ENCODE peak calls at places on chromosomes 3 and 15, in seven cellular contexts. One of them, this sample, is unnamed.

GRCh38 chr3:114404590-114404989 is 110.8 kb downstream of the TIGIT start:
- DNase-seq in astrocyte: peak; percentile 36
- DNase-seq in esophagus muscularis mucosa: no peak
- DNase-seq in right lobe of liver: no peak
- DNase-seq in body of pancreas: no peak
- DNase-seq in thyroid gland: no peak
- DNase-seq in left ventricle myocardium inferior: no peak
- DNase-seq in this sample: no peak

GRCh38 chr3:10933470-10933957 is 59.0 kb upstream of the SLC6A1 start:
- DNase-seq in body of pancreas: no peak
- DNase-seq in esophagus muscularis mucosa: no peak
- DNase-seq in astrocyte: no peak
- DNase-seq in thyroid gland: no peak
- DNase-seq in right lobe of liver: peak; percentile 16
- DNase-seq in left ventricle myocardium inferior: no peak
- DNase-seq in this sample: peak; percentile 25

GRCh38 chr3:119205685-119206084 is 32.3 kb downstream of the UPK1B start:
- DNase-seq in body of pancreas: no peak
- DNase-seq in right lobe of liver: no peak
- DNase-seq in left ventricle myocardium inferior: no peak
- DNase-seq in astrocyte: no peak
- DNase-seq in esophagus muscularis mucosa: no peak
- DNase-seq in thyroid gland: no peak
- DNase-seq in this sample: no peak

GRCh38 chr15:81029416-81030367 is 29.0 kb downstream of the TLNRD1 start:
- DNase-seq in right lobe of liver: no peak
- DNase-seq in body of pancreas: no peak
- DNase-seq in astrocyte: peak; percentile 18
- DNase-seq in thyroid gland: no peak
- DNase-seq in left ventricle myocardium inferior: no peak
- DNase-seq in esophagus muscularis mucosa: no peak
- DNase-seq in this sample: no peak

GRCh38 chr3:197458906-197459470 is 96.8 kb downstream of the BDH1 start:
- DNase-seq in esophagus muscularis mucosa: no peak
- DNase-seq in right lobe of liver: no peak
- DNase-seq in left ventricle myocardium inferior: no peak
- DNase-seq in body of pancreas: no peak
- DNase-seq in astrocyte: no peak
- DNase-seq in thyroid gland: no peak
- DNase-seq in this sample: no peak

GRCh38 chr3:10467204-10467603 is 38.2 kb downstream of the ATP2B2 start:
- DNase-seq in right lobe of liver: no peak
- DNase-seq in esophagus muscularis mucosa: no peak
- DNase-seq in left ventricle myocardium inferior: no peak
- DNase-seq in thyroid gland: no peak
- DNase-seq in body of pancreas: no peak
- DNase-seq in astrocyte: no peak
- DNase-seq in this sample: no peak

GRCh38 chr3:122893754-122894668 is 99.1 kb downstream of the SLC49A4 start:
- DNase-seq in body of pancreas: no peak
- DNase-seq in astrocyte: no peak
- DNase-seq in right lobe of liver: no peak
- DNase-seq in left ventricle myocardium inferior: peak; percentile 36
- DNase-seq in thyroid gland: no peak
- DNase-seq in esophagus muscularis mucosa: no peak
- DNase-seq in this sample: no peak

GRCh38 chr3:62246094-62246493 is 127.3 kb downstream of the FEZF2 start:
- DNase-seq in astrocyte: no peak
- DNase-seq in body of pancreas: no peak
- DNase-seq in left ventricle myocardium inferior: no peak
- DNase-seq in right lobe of liver: no peak
- DNase-seq in thyroid gland: no peak
- DNase-seq in esophagus muscularis mucosa: no peak
- DNase-seq in this sample: no peak

GRCh38 chr15:74235962-74236361 is at the start of gene CCDC33:
- DNase-seq in astrocyte: no peak
- DNase-seq in esophagus muscularis mucosa: no peak
- DNase-seq in right lobe of liver: no peak
- DNase-seq in left ventricle myocardium inferior: no peak
- DNase-seq in thyroid gland: peak; percentile 96
- DNase-seq in body of pancreas: no peak
- DNase-seq in this sample: no peak

GRCh38 chr3:167684389-167684993 is 30.7 kb upstream of the WDR49 start:
- DNase-seq in right lobe of liver: no peak
- DNase-seq in thyroid gland: peak; percentile 11
- DNase-seq in left ventricle myocardium inferior: no peak
- DNase-seq in astrocyte: peak; percentile 23
- DNase-seq in body of pancreas: peak; percentile 52
- DNase-seq in esophagus muscularis mucosa: no peak
- DNase-seq in this sample: no peak

GRCh38 chr15:68682906-68683490 is 104.2 kb downstream of the CORO2B start:
- DNase-seq in esophagus muscularis mucosa: no peak
- DNase-seq in astrocyte: no peak
- DNase-seq in left ventricle myocardium inferior: no peak
- DNase-seq in body of pancreas: no peak
- DNase-seq in thyroid gland: no peak
- DNase-seq in right lobe of liver: no peak
- DNase-seq in this sample: peak; percentile 28

GRCh38 chr15:22952826-22953579 is 27.2 kb downstream of the CYFIP1 start:
- DNase-seq in right lobe of liver: no peak
- DNase-seq in astrocyte: no peak
- DNase-seq in left ventricle myocardium inferior: no peak
- DNase-seq in thyroid gland: no peak
- DNase-seq in body of pancreas: no peak
- DNase-seq in esophagus muscularis mucosa: no peak
- DNase-seq in this sample: peak; percentile 53

GRCh38 chr3:88807471-88808090 is 299.8 kb upstream of the EPHA3 start:
- DNase-seq in body of pancreas: no peak
- DNase-seq in astrocyte: peak; percentile 78
- DNase-seq in right lobe of liver: no peak
- DNase-seq in left ventricle myocardium inferior: no peak
- DNase-seq in thyroid gland: no peak
- DNase-seq in esophagus muscularis mucosa: no peak
- DNase-seq in this sample: no peak

GRCh38 chr15:33700695-33701303 is 267.5 kb upstream of the CHRM5 start:
- DNase-seq in thyroid gland: peak; percentile 75
- DNase-seq in left ventricle myocardium inferior: peak; percentile 45
- DNase-seq in right lobe of liver: peak; percentile 65
- DNase-seq in body of pancreas: peak; percentile 72
- DNase-seq in esophagus muscularis mucosa: no peak
- DNase-seq in astrocyte: peak; percentile 55
- DNase-seq in this sample: peak; percentile 63

GRCh38 chr15:58546635-58547627 is 115.1 kb downstream of the LIPC start:
- DNase-seq in esophagus muscularis mucosa: no peak
- DNase-seq in left ventricle myocardium inferior: peak; percentile 60
- DNase-seq in astrocyte: peak; percentile 98
- DNase-seq in body of pancreas: peak; percentile 50
- DNase-seq in thyroid gland: peak; percentile 72
- DNase-seq in right lobe of liver: peak; percentile 79
- DNase-seq in this sample: peak; percentile 77

GRCh38 chr3:73148653-73149052 is 87.2 kb downstream of the EBLN2 start:
- DNase-seq in thyroid gland: no peak
- DNase-seq in left ventricle myocardium inferior: no peak
- DNase-seq in astrocyte: no peak
- DNase-seq in body of pancreas: peak; percentile 46
- DNase-seq in right lobe of liver: no peak
- DNase-seq in esophagus muscularis mucosa: peak; percentile 37
- DNase-seq in this sample: no peak

GRCh38 chr3:187713504-187713903 is 11.1 kb upstream of the RTP2 start:
- DNase-seq in left ventricle myocardium inferior: no peak
- DNase-seq in esophagus muscularis mucosa: no peak
- DNase-seq in body of pancreas: no peak
- DNase-seq in astrocyte: peak; percentile 36
- DNase-seq in thyroid gland: no peak
- DNase-seq in right lobe of liver: no peak
- DNase-seq in this sample: no peak

GRCh38 chr15:45307230-45307924 is 55.3 kb downstream of the SLC28A2 start:
- DNase-seq in right lobe of liver: no peak
- DNase-seq in esophagus muscularis mucosa: no peak
- DNase-seq in thyroid gland: no peak
- DNase-seq in astrocyte: peak; percentile 65
- DNase-seq in left ventricle myocardium inferior: no peak
- DNase-seq in body of pancreas: no peak
- DNase-seq in this sample: no peak

GRCh38 chr3:141091416-141091815 is 40.3 kb downstream of the SPSB4 start:
- DNase-seq in astrocyte: no peak
- DNase-seq in body of pancreas: no peak
- DNase-seq in thyroid gland: no peak
- DNase-seq in right lobe of liver: no peak
- DNase-seq in esophagus muscularis mucosa: no peak
- DNase-seq in left ventricle myocardium inferior: no peak
- DNase-seq in this sample: peak; percentile 17

GRCh38 chr3:129577925-129578742 is 28.3 kb downstream of the PLXND1 start:
- DNase-seq in esophagus muscularis mucosa: no peak
- DNase-seq in thyroid gland: no peak
- DNase-seq in body of pancreas: no peak
- DNase-seq in left ventricle myocardium inferior: no peak
- DNase-seq in right lobe of liver: no peak
- DNase-seq in astrocyte: no peak
- DNase-seq in this sample: peak; percentile 84

GRCh38 chr15:68274184-68274848 is 3.2 kb upstream of the FEM1B start:
- DNase-seq in astrocyte: no peak
- DNase-seq in body of pancreas: no peak
- DNase-seq in esophagus muscularis mucosa: no peak
- DNase-seq in right lobe of liver: no peak
- DNase-seq in thyroid gland: no peak
- DNase-seq in left ventricle myocardium inferior: no peak
- DNase-seq in this sample: no peak

GRCh38 chr15:83207622-83208356 is at the start of gene HDGFL3:
- DNase-seq in body of pancreas: peak; percentile 51
- DNase-seq in thyroid gland: peak; percentile 69
- DNase-seq in astrocyte: peak; percentile 29
- DNase-seq in right lobe of liver: peak; percentile 55
- DNase-seq in esophagus muscularis mucosa: no peak
- DNase-seq in left ventricle myocardium inferior: peak; percentile 69
- DNase-seq in this sample: peak; percentile 88

GRCh38 chr3:56974242-56974945 is 86.1 kb upstream of the SPATA12 start:
- DNase-seq in right lobe of liver: no peak
- DNase-seq in body of pancreas: no peak
- DNase-seq in left ventricle myocardium inferior: no peak
- DNase-seq in astrocyte: peak; percentile 20
- DNase-seq in thyroid gland: no peak
- DNase-seq in esophagus muscularis mucosa: no peak
- DNase-seq in this sample: no peak

GRCh38 chr3:101676765-101677435 is at the start of gene ZBTB11:
- DNase-seq in body of pancreas: peak; percentile 100
- DNase-seq in thyroid gland: peak; percentile 100
- DNase-seq in astrocyte: peak; percentile 99
- DNase-seq in right lobe of liver: peak; percentile 99
- DNase-seq in left ventricle myocardium inferior: peak; percentile 100
- DNase-seq in esophagus muscularis mucosa: peak; percentile 100
- DNase-seq in this sample: peak; percentile 100

GRCh38 chr15:70530906-70531305 is 232.5 kb downstream of the UACA start:
- DNase-seq in thyroid gland: no peak
- DNase-seq in right lobe of liver: no peak
- DNase-seq in esophagus muscularis mucosa: no peak
- DNase-seq in left ventricle myocardium inferior: no peak
- DNase-seq in body of pancreas: no peak
- DNase-seq in astrocyte: no peak
- DNase-seq in this sample: no peak

GRCh38 chr15:40511472-40512133 is 40.8 kb downstream of the CHST14 start:
- DNase-seq in esophagus muscularis mucosa: no peak
- DNase-seq in body of pancreas: peak; percentile 80
- DNase-seq in thyroid gland: peak; percentile 77
- DNase-seq in astrocyte: no peak
- DNase-seq in right lobe of liver: peak; percentile 96
- DNase-seq in left ventricle myocardium inferior: peak; percentile 88
- DNase-seq in this sample: peak; percentile 89

GRCh38 chr3:174342941-174343431 is 516.1 kb upstream of the NAALADL2 start:
- DNase-seq in left ventricle myocardium inferior: no peak
- DNase-seq in body of pancreas: no peak
- DNase-seq in right lobe of liver: no peak
- DNase-seq in astrocyte: peak; percentile 58
- DNase-seq in thyroid gland: no peak
- DNase-seq in esophagus muscularis mucosa: no peak
- DNase-seq in this sample: no peak

GRCh38 chr15:64982472-64982871 is 7.2 kb downstream of the SPG21 start:
- DNase-seq in thyroid gland: no peak
- DNase-seq in astrocyte: no peak
- DNase-seq in esophagus muscularis mucosa: no peak
- DNase-seq in right lobe of liver: no peak
- DNase-seq in left ventricle myocardium inferior: no peak
- DNase-seq in body of pancreas: no peak
- DNase-seq in this sample: no peak

GRCh38 chr15:77192451-77192850 is 121.5 kb upstream of the TSPAN3 start:
- DNase-seq in thyroid gland: no peak
- DNase-seq in right lobe of liver: no peak
- DNase-seq in body of pancreas: no peak
- DNase-seq in esophagus muscularis mucosa: no peak
- DNase-seq in astrocyte: no peak
- DNase-seq in left ventricle myocardium inferior: no peak
- DNase-seq in this sample: no peak

GRCh38 chr15:25188051-25188450 is 233.3 kb downstream of the SNRPN start:
- DNase-seq in right lobe of liver: peak; percentile 15
- DNase-seq in left ventricle myocardium inferior: no peak
- DNase-seq in thyroid gland: no peak
- DNase-seq in body of pancreas: no peak
- DNase-seq in esophagus muscularis mucosa: no peak
- DNase-seq in astrocyte: no peak
- DNase-seq in this sample: no peak
- H3K9me3 ChIP-seq in right lobe of liver: no peaks in the 10 kb centered on the region
- H3K9me3 ChIP-seq in left ventricle myocardium inferior: peaks cover 50% of the 10 kb centered on the region
- H3K9me3 ChIP-seq in thyroid gland: no peaks in the 10 kb centered on the region
- H3K9me3 ChIP-seq in body of pancreas: no peaks in the 10 kb centered on the region
- H3K9me3 ChIP-seq in esophagus muscularis mucosa: peaks cover 31% of the 10 kb centered on the region
- H3K9me3 ChIP-seq in astrocyte: peaks cover 20% of the 10 kb centered on the region
- H3K9me3 ChIP-seq in this sample: no peaks in the 10 kb centered on the region

GRCh38 chr3:30292192-30292893 is 314.1 kb upstream of the TGFBR2 start:
- DNase-seq in body of pancreas: no peak
- DNase-seq in esophagus muscularis mucosa: no peak
- DNase-seq in left ventricle myocardium inferior: no peak
- DNase-seq in right lobe of liver: no peak
- DNase-seq in thyroid gland: no peak
- DNase-seq in astrocyte: peak; percentile 78
- DNase-seq in this sample: no peak
- H3K27ac ChIP-seq in body of pancreas: no peak overlapping the region
- H3K27ac ChIP-seq in esophagus muscularis mucosa: no peak overlapping the region
- H3K27ac ChIP-seq in left ventricle myocardium inferior: peak overlapping the region; percentile 49
- H3K27ac ChIP-seq in right lobe of liver: no peak overlapping the region
- H3K27ac ChIP-seq in thyroid gland: no peak overlapping the region
- H3K27ac ChIP-seq in astrocyte: peak overlapping the region; percentile 77
- H3K27ac ChIP-seq in this sample: no peak overlapping the region

GRCh38 chr3:133042778-133043177 is 4.6 kb downstream of the TMEM108 start:
- DNase-seq in body of pancreas: no peak
- DNase-seq in esophagus muscularis mucosa: no peak
- DNase-seq in left ventricle myocardium inferior: no peak
- DNase-seq in astrocyte: peak; percentile 7
- DNase-seq in right lobe of liver: no peak
- DNase-seq in thyroid gland: no peak
- DNase-seq in this sample: no peak
- H3K4me3 ChIP-seq in body of pancreas: no peak overlapping the region
- H3K4me3 ChIP-seq in esophagus muscularis mucosa: no peak overlapping the region
- H3K4me3 ChIP-seq in left ventricle myocardium inferior: no peak overlapping the region
- H3K4me3 ChIP-seq in astrocyte: no peak overlapping the region
- H3K4me3 ChIP-seq in right lobe of liver: no peak overlapping the region
- H3K4me3 ChIP-seq in thyroid gland: no peak overlapping the region
- H3K4me3 ChIP-seq in this sample: no peak overlapping the region

DNA sequence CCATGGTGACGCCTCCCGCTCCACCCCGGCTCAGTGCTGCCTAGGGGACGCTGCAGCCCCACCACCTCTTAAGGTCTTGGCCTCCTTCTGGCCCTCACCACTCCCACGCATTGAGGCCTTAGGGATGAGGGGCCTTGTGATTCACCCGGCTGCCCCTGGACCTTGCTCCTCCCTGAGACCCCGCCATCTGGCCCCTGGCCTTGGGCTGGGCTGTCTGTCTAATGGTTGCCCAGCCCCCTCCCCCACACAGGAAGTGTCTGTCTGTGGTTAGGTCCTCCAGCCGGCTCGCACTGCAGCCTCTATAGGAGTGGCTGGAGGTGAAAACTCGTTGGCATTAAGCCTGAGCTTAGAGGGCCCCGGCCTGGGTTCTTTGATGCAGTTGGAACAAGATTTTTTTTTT is 21.5 kb upstream of the MTHFS start:
- DNase-seq in astrocyte: no peak
- DNase-seq in esophagus muscularis mucosa: no peak
- DNase-seq in thyroid gland: no peak
- DNase-seq in body of pancreas: no peak
- DNase-seq in left ventricle myocardium inferior: no peak
- DNase-seq in right lobe of liver: no peak
- DNase-seq in this sample: no peak
- H3K9me3 ChIP-seq in astrocyte: peaks cover 29% of the 10 kb centered on the region
- H3K9me3 ChIP-seq in esophagus muscularis mucosa: peaks cover 75% of the 10 kb centered on the region
- H3K9me3 ChIP-seq in thyroid gland: no peaks in the 10 kb centered on the region
- H3K9me3 ChIP-seq in body of pancreas: no peaks in the 10 kb centered on the region
- H3K9me3 ChIP-seq in left ventricle myocardium inferior: peaks cover 89% of the 10 kb centered on the region
- H3K9me3 ChIP-seq in right lobe of liver: peaks cover 20% of the 10 kb centered on the region
- H3K9me3 ChIP-seq in this sample: peaks cover 16% of the 10 kb centered on the region

This sample was measured in aorta.